ENCODE peak calls at places on chromosomes 1 and 21, in four cellular contexts. Q, B, K and Z are unnamed samples.

GRCh38 chr1:3889952-3890351 is 10.1 kb downstream of the C1orf174 start:
- DNase-seq in B (no peak), K (no peak), Q (no peak), Z (no peak)

GRCh38 chr1:94628174-94628843 is 86.8 kb upstream of the F3 start:
- DNase-seq in B (no peak), K (no peak), Q (no peak), Z (no peak)

GRCh38 chr1:150555198-150555970 is 6.2 kb downstream of the ADAMTSL4 start:
- DNase-seq in B (no peak), K (no peak), Q (no peak), Z (no peak)

GRCh38 chr1:53060580-53060979 is 1.4 kb upstream of the PODN start:
- DNase-seq in B (no peak), K (no peak), Q (no peak), Z (no peak)

GRCh38 chr1:85862456-85862855 is 154.2 kb upstream of the ZNHIT6 start:
- DNase-seq in B (no peak), K (no peak), Q (no peak), Z (peak; percentile 21)

GRCh38 chr1:115469703-115470476 is 131.8 kb upstream of the NGF start:
- DNase-seq in B (no peak), Q (peak; percentile 85), K (peak; percentile 58), Z (peak; percentile 68)

GRCh38 chr1:89994231-89994804 is 592 bp upstream of the ZNF326 start:
- DNase-seq in Q (peak; percentile 32), K (no peak), B (no peak), Z (no peak)

GRCh38 chr1:45359882-45360513 is 19.8 kb upstream of the MUTYH start:
- DNase-seq in B (peak; percentile 65), K (peak; percentile 74), Q (peak; percentile 77), Z (peak; percentile 82)

GRCh38 chr1:119771016-119771415 is 2.3 kb upstream of the HMGCS2 start:
- DNase-seq in Q (peak; percentile 52), K (no peak), B (no peak), Z (peak; percentile 61)

GRCh38 chr1:113282897-113283285 is 107.4 kb upstream of the MAGI3 start:
- DNase-seq in K (no peak), Q (peak; percentile 7), B (no peak), Z (no peak)

GRCh38 chr1:62912028-62912638 is 128.2 kb downstream of the ATG4C start:
- DNase-seq in B (peak; percentile 12), K (peak; percentile 16), Q (peak; percentile 44), Z (peak; percentile 27)

GRCh38 chr21:31531967-31532366 is 127.5 kb upstream of the SOD1 start:
- DNase-seq in Q (no peak), K (no peak), B (no peak), Z (no peak)

GRCh38 chr1:36711480-36711879 is 228.8 kb upstream of the CSF3R start:
- DNase-seq in K (no peak), Q (peak; percentile 22), B (no peak), Z (no peak)

GRCh38 chr1:197731449-197731848 is 43.8 kb downstream of the DENND1B start:
- DNase-seq in K (no peak), Q (peak; percentile 14), B (no peak), Z (no peak)

GRCh38 chr1:205925730-205926129 is 17.5 kb downstream of the SLC26A9 start:
- DNase-seq in Q (no peak), K (no peak), B (no peak), Z (peak; percentile 42)

GRCh38 chr1:233490488-233490887 is 123.4 kb upstream of the KCNK1 start:
- DNase-seq in K (no peak), Q (no peak), B (no peak), Z (no peak)

GRCh38 chr1:206814716-206815341 is 42.5 kb upstream of the IL10 start:
- DNase-seq in B (no peak), K (no peak), Q (no peak), Z (peak; percentile 40)

GRCh38 chr1:8139941-8140340 is 113.8 kb upstream of the ERRFI1 start:
- DNase-seq in Q (no peak), B (no peak), K (no peak), Z (no peak)

GRCh38 chr1:10905841-10906655 is 106.4 kb upstream of the TARDBP start:
- DNase-seq in Q (no peak), B (no peak), K (no peak), Z (no peak)

GRCh38 chr1:112905420-112906154 is 50.4 kb downstream of the SLC16A1 start:
- DNase-seq in Q (peak; percentile 42), B (no peak), K (no peak), Z (peak; percentile 33)

GRCh38 chr21:34801519-34802132 is 132.8 kb downstream of the CLIC6 start:
- DNase-seq in B (peak; percentile 69), K (peak; percentile 48), Q (peak; percentile 76), Z (peak; percentile 38)

GRCh38 chr1:151059342-151060240 is at the start of gene CDC42SE1:
- DNase-seq in K (peak; percentile 94), Q (peak; percentile 93), B (peak; percentile 92), Z (peak; percentile 95)

GRCh38 chr1:66380452-66381212 is 153.3 kb upstream of the SGIP1 start:
- DNase-seq in B (peak; percentile 86), K (peak; percentile 88), Q (no peak), Z (no peak)

GRCh38 chr1:112092656-112093371 is 103.3 kb upstream of the KCND3 start:
- DNase-seq in B (no peak), K (no peak), Q (peak; percentile 32), Z (no peak)

GRCh38 chr21:36005018-36005417 is 55.3 kb downstream of the SETD4 start:
- DNase-seq in K (no peak), B (no peak), Q (peak; percentile 27), Z (no peak)

GRCh38 chr1:174191255-174191906 is 32.1 kb downstream of the RABGAP1L start:
- DNase-seq in K (no peak), Q (no peak), B (no peak), Z (no peak)
- H3K4me2 ChIP-seq in K (no peak overlapping the region), Q (no peak overlapping the region), B (no peak overlapping the region), Z (peak overlapping the region; percentile 41)

GRCh38 chr1:99849413-99849743 is 783 bp upstream of the AGL start:
- DNase-seq in B (no peak), K (peak; percentile 37), Q (no peak), Z (peak; percentile 16)

GRCh38 chr1:99851850-99852454 is 1.8 kb downstream of the AGL start:
- DNase-seq in Q (no peak), K (no peak), B (no peak), Z (no peak)

GRCh38 chr1:99852648-99853047 is 2.5 kb downstream of the AGL start:
- DNase-seq in K (no peak), B (no peak), Q (no peak), Z (no peak)

GRCh38 chr1:99849744-99850457 is at the start of gene AGL:
- DNase-seq in Q (peak; percentile 90), B (peak; percentile 67), K (peak; percentile 93), Z (peak; percentile 94)

GRCh38 chr1:99850458-99850974 is 355 bp downstream of the AGL start:
- DNase-seq in B (no peak), K (peak; percentile 16), Q (no peak), Z (no peak)
- TF ChIP-seq EZH2phosphoT487 in B (no peak), K (no peak), Q (no peak), Z (no peak)

DNA sequence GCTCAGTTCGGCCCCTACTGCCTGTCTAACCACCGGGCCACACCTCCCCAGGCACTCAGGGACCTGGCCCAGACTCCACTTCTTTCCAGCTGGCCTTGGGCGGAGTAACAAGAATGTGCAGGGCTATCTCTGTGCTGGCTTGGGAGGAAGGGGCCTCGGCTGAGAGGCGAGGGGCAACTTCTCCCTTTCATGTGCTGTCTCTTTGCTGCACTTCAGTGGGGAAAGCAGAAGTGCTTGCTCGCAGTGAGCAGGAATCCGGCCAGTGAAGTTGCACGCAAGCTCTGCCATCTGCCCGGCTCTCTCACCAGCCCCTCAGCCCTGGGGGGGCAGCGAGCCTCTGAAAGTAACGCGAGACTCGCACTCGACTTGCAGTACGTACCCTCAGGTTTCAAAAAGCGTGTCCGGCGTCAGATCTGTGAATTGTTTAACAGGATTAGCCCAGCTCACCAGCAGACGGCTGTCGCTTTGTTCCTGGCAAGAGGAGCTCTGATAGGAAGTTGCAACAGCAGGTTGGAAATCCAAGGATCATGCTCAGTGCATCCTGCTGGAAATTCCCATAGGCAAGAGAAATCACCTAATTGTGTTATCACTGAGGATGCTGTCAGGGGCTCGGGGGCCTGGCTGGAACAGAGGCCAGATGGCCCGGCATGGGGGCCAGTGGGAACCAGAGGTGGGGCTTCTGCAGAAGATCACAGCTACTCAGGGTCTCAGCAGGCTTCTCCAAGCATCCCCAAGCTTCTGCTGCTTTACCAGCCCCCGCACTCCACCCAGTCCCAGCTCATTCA is 221.1 kb downstream of the NPHP4 start:
- DNase-seq in Q (no peak), K (no peak), B (no peak), Z (peak; percentile 62)
- H2AFZ ChIP-seq in Q (no peak overlapping the region), K (no peak overlapping the region), B (no peak overlapping the region), Z (peak overlapping the region; percentile 9)

DNA sequence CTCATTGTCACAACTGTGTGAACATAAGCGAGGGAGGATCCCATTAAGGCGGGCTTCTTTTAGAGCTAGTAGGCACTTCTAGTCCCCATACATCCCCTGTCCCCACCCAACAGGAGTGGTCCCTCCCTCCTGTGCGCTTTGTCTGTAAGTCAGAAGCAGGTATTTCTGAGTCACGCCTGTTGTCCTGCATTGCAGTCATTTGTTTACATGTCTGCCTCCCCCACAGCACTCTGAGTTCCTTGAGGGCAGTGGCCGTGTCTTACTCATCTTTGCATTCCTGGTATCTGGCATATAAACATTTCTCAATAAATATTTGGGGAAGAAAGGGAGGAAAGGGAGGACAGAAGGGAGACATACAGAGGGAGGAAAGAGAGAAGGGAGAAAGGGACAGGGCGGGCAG is 40.3 kb downstream of the PLEKHA6 start:
- DNase-seq in K (no peak), Q (no peak), B (no peak), Z (peak; percentile 83)
- H3K4me2 ChIP-seq in K (no peak overlapping the region), Q (no peak overlapping the region), B (no peak overlapping the region), Z (peak overlapping the region; percentile 50)

GRCh38 chr1:172833956-172834355 is 175.1 kb downstream of the FASLG start:
- DNase-seq in B (no peak), Q (no peak), K (no peak), Z (no peak)
- TF ChIP-seq EZH2phosphoT487 in B (no peak), Q (no peak), K (no peak), Z (no peak)

DNA sequence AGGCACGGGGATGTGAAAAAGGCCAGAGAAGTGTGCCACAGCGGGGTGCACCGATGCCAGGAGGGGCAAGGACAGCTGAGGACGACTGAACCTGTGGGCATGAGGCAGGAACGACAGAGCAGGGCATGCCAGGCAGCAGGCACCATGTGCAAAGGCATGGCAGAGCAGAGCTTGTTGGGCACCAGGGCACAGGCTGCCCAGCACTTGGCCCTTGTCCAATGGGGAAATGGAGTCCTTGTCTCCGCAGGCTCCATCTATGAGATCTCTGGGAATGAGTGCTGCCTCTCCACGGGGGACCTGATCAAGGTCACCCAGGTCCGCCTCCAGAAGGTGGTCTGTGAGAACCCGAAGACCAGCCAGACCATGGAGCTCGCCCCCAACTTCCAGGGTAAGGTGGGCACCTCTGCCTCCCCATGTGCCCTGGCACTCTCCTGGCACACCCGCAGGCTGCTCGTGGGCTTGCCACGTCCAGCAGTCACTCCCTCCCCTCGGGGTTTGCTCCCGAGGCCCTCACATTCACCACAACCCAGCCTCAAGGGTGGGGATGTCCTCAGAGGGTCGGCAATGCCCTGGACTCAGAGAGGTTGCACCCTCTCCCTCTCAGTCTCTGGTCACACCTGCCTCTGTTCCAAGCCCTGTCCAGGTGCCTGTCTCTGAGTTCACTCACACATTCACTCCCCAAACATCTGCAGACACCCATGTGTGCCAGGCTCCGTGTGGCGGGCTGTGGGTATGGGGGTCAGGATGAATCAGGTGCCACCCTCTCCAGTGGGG is 4.2 kb downstream of the THEMIS2 start:
- DNase-seq in Q (no peak), K (no peak), B (no peak), Z (no peak)
- H2AFZ ChIP-seq in Q (no peak overlapping the region), K (no peak overlapping the region), B (no peak overlapping the region), Z (no peak overlapping the region)

GRCh38 chr21:42525676-42526378 is 12.2 kb downstream of the SLC37A1 start:
- DNase-seq in B (no peak), K (no peak), Q (no peak), Z (no peak)
- H3K4me2 ChIP-seq in B (peak overlapping the region; percentile 80), K (peak overlapping the region; percentile 97), Q (peak overlapping the region; percentile 73), Z (peak overlapping the region; percentile 70)

GRCh38 chr1:22641906-22642636 is 1.4 kb upstream of the C1QC start:
- DNase-seq in Q (peak; percentile 88), K (peak; percentile 64), B (peak; percentile 43), Z (peak; percentile 85)
- TF ChIP-seq EZH2phosphoT487 in Q (no peak), K (no peak), B (no peak), Z (no peak)